ENCODE peak calls at places on chromosomes 4 and X, in eight cellular contexts. One of them, this sample, is unnamed.

GRCh38 chr4:187294861-187295260 is 571.2 kb upstream of the FAT1 start:
- DNase-seq in SW480: no peak
- DNase-seq in NCI-H748 treated with DMSO at 0.1 percent for 48 hours: no peak
- DNase-seq in cardiac fibroblast: peak; percentile 69
- DNase-seq in neural crest cell: no peak
- DNase-seq in naive B cell: no peak
- DNase-seq in AG08395: no peak
- DNase-seq in NT2/D1: no peak
- DNase-seq in this sample: no peak

GRCh38 chr4:78652282-78652876 is 100.8 kb downstream of the ANXA3 start:
- DNase-seq in NCI-H748 treated with DMSO at 0.1 percent for 48 hours: no peak
- DNase-seq in cardiac fibroblast: peak; percentile 70
- DNase-seq in SW480: no peak
- DNase-seq in neural crest cell: no peak
- DNase-seq in naive B cell: no peak
- DNase-seq in NT2/D1: no peak
- DNase-seq in AG08395: no peak
- DNase-seq in this sample: no peak

GRCh38 chrX:23779025-23779424 is 3.9 kb upstream of the SAT1 start:
- DNase-seq in cardiac fibroblast: peak; percentile 69
- DNase-seq in AG08395: peak; percentile 31
- DNase-seq in neural crest cell: no peak
- DNase-seq in naive B cell: no peak
- DNase-seq in NT2/D1: no peak
- DNase-seq in SW480: no peak
- DNase-seq in NCI-H748 treated with DMSO at 0.1 percent for 48 hours: no peak
- DNase-seq in this sample: no peak

GRCh38 chrX:10156199-10157031 is at the start of gene CLCN4:
- DNase-seq in cardiac fibroblast: peak; percentile 36
- DNase-seq in NT2/D1: peak; percentile 30
- DNase-seq in neural crest cell: peak; percentile 30
- DNase-seq in NCI-H748 treated with DMSO at 0.1 percent for 48 hours: peak; percentile 16
- DNase-seq in SW480: peak; percentile 64
- DNase-seq in naive B cell: peak; percentile 61
- DNase-seq in AG08395: peak; percentile 49
- DNase-seq in this sample: no peak

GRCh38 chr4:52984469-52984868 is 122.4 kb downstream of the RASL11B start:
- DNase-seq in SW480: no peak
- DNase-seq in cardiac fibroblast: peak; percentile 37
- DNase-seq in neural crest cell: no peak
- DNase-seq in NT2/D1: no peak
- DNase-seq in NCI-H748 treated with DMSO at 0.1 percent for 48 hours: no peak
- DNase-seq in naive B cell: no peak
- DNase-seq in AG08395: peak; percentile 23
- DNase-seq in this sample: no peak

GRCh38 chr4:127049506-127049905 is 583.3 kb upstream of the INTU start:
- DNase-seq in AG08395: no peak
- DNase-seq in NT2/D1: no peak
- DNase-seq in neural crest cell: no peak
- DNase-seq in NCI-H748 treated with DMSO at 0.1 percent for 48 hours: no peak
- DNase-seq in cardiac fibroblast: no peak
- DNase-seq in SW480: no peak
- DNase-seq in naive B cell: no peak
- DNase-seq in this sample: no peak

GRCh38 chr4:30956891-30957290 is 236.7 kb downstream of the PCDH7 start:
- DNase-seq in NCI-H748 treated with DMSO at 0.1 percent for 48 hours: no peak
- DNase-seq in neural crest cell: no peak
- DNase-seq in SW480: no peak
- DNase-seq in NT2/D1: no peak
- DNase-seq in cardiac fibroblast: no peak
- DNase-seq in AG08395: no peak
- DNase-seq in naive B cell: no peak
- DNase-seq in this sample: no peak

GRCh38 chr4:77927991-77928925 is 65.6 kb downstream of the MRPL1 start:
- DNase-seq in AG08395: no peak
- DNase-seq in neural crest cell: no peak
- DNase-seq in NCI-H748 treated with DMSO at 0.1 percent for 48 hours: peak; percentile 74
- DNase-seq in cardiac fibroblast: peak; percentile 58
- DNase-seq in NT2/D1: no peak
- DNase-seq in SW480: peak; percentile 48
- DNase-seq in naive B cell: no peak
- DNase-seq in this sample: no peak

GRCh38 chr4:14446311-14446710 is 556.0 kb upstream of the CPEB2 start:
- DNase-seq in neural crest cell: no peak
- DNase-seq in NCI-H748 treated with DMSO at 0.1 percent for 48 hours: no peak
- DNase-seq in SW480: no peak
- DNase-seq in naive B cell: no peak
- DNase-seq in NT2/D1: no peak
- DNase-seq in cardiac fibroblast: peak; percentile 52
- DNase-seq in AG08395: no peak
- DNase-seq in this sample: no peak

GRCh38 chr4:168505996-168506395 is 9.1 kb downstream of the PALLD start:
- DNase-seq in neural crest cell: no peak
- DNase-seq in cardiac fibroblast: no peak
- DNase-seq in naive B cell: no peak
- DNase-seq in SW480: no peak
- DNase-seq in NCI-H748 treated with DMSO at 0.1 percent for 48 hours: no peak
- DNase-seq in NT2/D1: no peak
- DNase-seq in AG08395: no peak
- DNase-seq in this sample: no peak

GRCh38 chr4:1245481-1246051 is 3.4 kb downstream of the CTBP1 start:
- DNase-seq in SW480: no peak
- DNase-seq in AG08395: no peak
- DNase-seq in NCI-H748 treated with DMSO at 0.1 percent for 48 hours: no peak
- DNase-seq in naive B cell: no peak
- DNase-seq in neural crest cell: no peak
- DNase-seq in NT2/D1: no peak
- DNase-seq in cardiac fibroblast: no peak
- DNase-seq in this sample: no peak

This sample was measured in NK-92 treated with Interleukin-12 subunit alpha and Interleukin-12 subunit beta, amount 100 ng/mL, for 24 hours.